ENCODE peak calls at places on chromosomes 13 and 19, in nine cellular contexts. J is nephron progenitor cell; G is A549; O is HTR-8/SVneo; F is H1; U is left ventricle myocardium inferior; I is activated CD4-positive, CD25-positive, alpha-beta regulatory T cell treated with anti-CD3 and anti-CD28 coated beads, Interleukin-2, amount 50 U/mL, for 72 hours; Q is NCI-H526; X is psoas muscle. L is an unnamed sample.
A peak's percentile ranks its signal among the peaks of the same experiment; 100 is the strongest.

GRCh38 chr13:45119990-45120864 is at the start of gene GTF2F2:
- DNase-seq in J (peak; percentile 91), G (peak; percentile 76), O (peak; percentile 80), F (peak; percentile 70), U (peak; percentile 92), I (peak; percentile 86), Q (peak; percentile 95), X (peak; percentile 94), L (peak; percentile 69)

GRCh38 chr13:32001392-32001768 is 30.2 kb upstream of the FRY start:
- DNase-seq in J (no peak), G (peak; percentile 40), O (peak; percentile 38), F (no peak), U (peak; percentile 51), I (no peak), Q (peak; percentile 63), X (no peak), L (peak; percentile 47)

GRCh38 chr13:30861836-30862467 is 44.1 kb upstream of the MEDAG start:
- DNase-seq in J (no peak), G (no peak), O (no peak), F (no peak), U (no peak), I (no peak), Q (no peak), X (no peak), L (no peak)

GRCh38 chr13:112170823-112171569 is 104.0 kb downstream of the SOX1 start:
- DNase-seq in J (no peak), G (no peak), O (no peak), F (no peak), U (no peak), I (no peak), Q (no peak), X (no peak), L (no peak)

GRCh38 chr19:54478677-54479266 is 5.7 kb upstream of the CDC42EP5 start:
- DNase-seq in J (peak; percentile 73), G (no peak), O (peak; percentile 36), F (no peak), U (no peak), I (no peak), Q (peak; percentile 94), X (no peak), L (peak; percentile 45)

GRCh38 chr13:80438521-80438920 is 97.6 kb upstream of the SPRY2 start:
- DNase-seq in J (no peak), G (no peak), O (no peak), F (no peak), U (no peak), I (no peak), Q (no peak), X (no peak), L (no peak)

GRCh38 chr13:85367887-85368286 is 431.3 kb downstream of the SLITRK6 start:
- DNase-seq in J (no peak), G (no peak), O (peak; percentile 9), F (no peak), U (no peak), I (no peak), Q (no peak), X (no peak), L (no peak)

GRCh38 chr13:81184556-81185265 is 843.8 kb upstream of the SPRY2 start:
- DNase-seq in J (no peak), G (no peak), O (no peak), F (no peak), U (no peak), I (no peak), Q (no peak), X (no peak), L (no peak)

GRCh38 chr19:33496496-33496895 is 25.1 kb downstream of the PEPD start:
- DNase-seq in J (no peak), G (no peak), O (no peak), F (no peak), U (no peak), I (no peak), Q (no peak), X (no peak), L (no peak)

GRCh38 chr13:113208424-113209335 is at the start of gene PCID2:
- DNase-seq in J (peak; percentile 88), G (peak; percentile 68), O (peak; percentile 65), F (peak; percentile 66), U (peak; percentile 89), I (peak; percentile 92), Q (peak; percentile 97), X (peak; percentile 94), L (peak; percentile 86)

GRCh38 chr19:13847900-13848677 is 28.8 kb upstream of the NANOS3 start:
- DNase-seq in J (no peak), G (no peak), O (no peak), F (no peak), U (no peak), I (no peak), Q (no peak), X (no peak), L (no peak)

GRCh38 chr13:50809133-50810090 is 34.1 kb downstream of the DLEU7 start:
- DNase-seq in J (no peak), G (no peak), O (no peak), F (no peak), U (no peak), I (no peak), Q (no peak), X (no peak), L (no peak)

GRCh38 chr13:20144141-20144850 is 16.6 kb downstream of the GJA3 start:
- DNase-seq in J (no peak), G (no peak), O (no peak), F (no peak), U (no peak), I (no peak), Q (no peak), X (no peak), L (no peak)

GRCh38 chr13:39676315-39676876 is 20.9 kb downstream of the COG6 start:
- DNase-seq in J (no peak), G (peak; percentile 0), O (peak; percentile 1), F (no peak), U (no peak), I (no peak), Q (peak; percentile 83), X (no peak), L (peak; percentile 20)

GRCh38 chr19:49712397-49712859 is 21.5 kb downstream of the CPT1C start:
- DNase-seq in J (peak; percentile 48), G (peak; percentile 86), O (peak; percentile 17), F (peak; percentile 74), U (peak; percentile 57), I (no peak), Q (peak; percentile 70), X (peak; percentile 66), L (no peak)

GRCh38 chr13:39956036-39956435 is 300.6 kb downstream of the COG6 start:
- DNase-seq in J (no peak), G (no peak), O (no peak), F (no peak), U (no peak), I (no peak), Q (no peak), X (no peak), L (no peak)

GRCh38 chr19:18009412-18010066 is 1.6 kb downstream of the ARRDC2 start:
- DNase-seq in J (no peak), G (no peak), O (no peak), F (no peak), U (no peak), I (no peak), Q (no peak), X (peak; percentile 66), L (no peak)

GRCh38 chr13:30957258-30957943 is 24.9 kb downstream of the TEX26 start:
- DNase-seq in J (no peak), G (no peak), O (no peak), F (no peak), U (no peak), I (no peak), Q (no peak), X (no peak), L (no peak)

GRCh38 chr19:10981496-10981895 is 20.7 kb downstream of the SMARCA4 start:
- DNase-seq in J (no peak), G (no peak), O (no peak), F (no peak), U (no peak), I (no peak), Q (no peak), X (no peak), L (no peak)

GRCh38 chr19:8610041-8610927 is at the start of gene ADAMTS10:
- DNase-seq in J (peak; percentile 74), G (no peak), O (peak; percentile 41), F (no peak), U (peak; percentile 51), I (peak; percentile 41), Q (no peak), X (no peak), L (peak; percentile 53)

GRCh38 chr13:75481176-75482069 is 546 bp downstream of the TBC1D4 start:
- DNase-seq in J (peak; percentile 66), G (peak; percentile 8), O (no peak), F (no peak), U (peak; percentile 22), I (peak; percentile 38), Q (peak; percentile 94), X (peak; percentile 69), L (peak; percentile 40)

GRCh38 chr19:45161715-45162463 is 1.1 kb upstream of the NKPD1 start:
- DNase-seq in J (peak; percentile 78), G (no peak), O (no peak), F (no peak), U (no peak), I (no peak), Q (peak; percentile 45), X (peak; percentile 76), L (no peak)

GRCh38 chr19:43503501-43504425 is 783 bp downstream of the PHLDB3 start:
- DNase-seq in J (peak; percentile 100), G (peak; percentile 95), O (peak; percentile 95), F (peak; percentile 87), U (peak; percentile 98), I (peak; percentile 98), Q (peak; percentile 99), X (peak; percentile 98), L (peak; percentile 93)

GRCh38 chr19:17846146-17846545 is 1.6 kb downstream of the JAK3 start:
- DNase-seq in J (no peak), G (no peak), O (no peak), F (no peak), U (no peak), I (no peak), Q (no peak), X (no peak), L (no peak)

GRCh38 chr19:18967358-18968146 is 26.5 kb upstream of the HOMER3 start:
- DNase-seq in J (peak; percentile 12), G (no peak), O (no peak), F (no peak), U (peak; percentile 60), I (no peak), Q (no peak), X (peak; percentile 83), L (peak; percentile 67)

GRCh38 chr19:3631053-3631861 is 4.7 kb upstream of the CACTIN start:
- DNase-seq in J (no peak), G (no peak), O (no peak), F (no peak), U (no peak), I (no peak), Q (no peak), X (no peak), L (no peak)

GRCh38 chr13:83515267-83515666 is 367.0 kb downstream of the SLITRK1 start:
- DNase-seq in J (no peak), G (no peak), O (peak; percentile 9), F (no peak), U (no peak), I (no peak), Q (no peak), X (no peak), L (no peak)

GRCh38 chr13:97100821-97101220 is 106.5 kb upstream of the OXGR1 start:
- DNase-seq in J (no peak), G (no peak), O (no peak), F (no peak), U (no peak), I (no peak), Q (no peak), X (no peak), L (no peak)

GRCh38 chr13:99354371-99354951 is 47.3 kb upstream of the GPR183 start:
- DNase-seq in J (no peak), G (no peak), O (no peak), F (no peak), U (no peak), I (no peak), Q (peak; percentile 21), X (no peak), L (no peak)

GRCh38 chr13:26425439-26426358 is 131.8 kb upstream of the WASF3 start:
- DNase-seq in J (no peak), G (no peak), O (no peak), F (no peak), U (no peak), I (no peak), Q (peak; percentile 31), X (no peak), L (no peak)

GRCh38 chr19:33192010-33192409 is 2.1 kb upstream of the LRP3 start:
- DNase-seq in J (peak; percentile 25), G (no peak), O (no peak), F (no peak), U (no peak), I (no peak), Q (peak; percentile 31), X (peak; percentile 6), L (no peak)

L was measured in KG1.